ENCODE peak calls at places on chromosomes 2 and 18, in nine cellular contexts. H is right lobe of liver; R is hepatocyte; Y is right atrium auricular region; P is astrocyte; T is stomach; E is OCI-LY7; O is CD8-positive, alpha-beta memory T cell; I is CD4-positive, alpha-beta T cell. Z is an unnamed sample. For H3K9me3, the result is how much of the 10 kb centered on the place peaks cover.

GRCh38 chr18:60347526-60348045 is 25.0 kb downstream of the MC4R start:
- DNase-seq in T (no peak), I (no peak), E (no peak), R (no peak), P (peak), Y (no peak), H (no peak), O (no peak), Z (no peak)

GRCh38 chr18:59987102-59987501 is 87.3 kb downstream of the PMAIP1 start:
- DNase-seq in Y (no peak), P (no peak), H (no peak), E (no peak), R (no peak), O (no peak), I (no peak), T (no peak), Z (no peak)

GRCh38 chr2:47118581-47118980 is 36.5 kb downstream of the STPG4 start:
- DNase-seq in O (no peak), I (no peak), P (no peak), R (no peak), H (no peak), T (no peak), Y (no peak), E (no peak), Z (no peak)

GRCh38 chr18:7272268-7273049 is 41.6 kb downstream of the LRRC30 start:
- DNase-seq in I (no peak), R (peak), Y (peak), P (peak), E (no peak), H (peak), T (peak), O (no peak), Z (no peak)

GRCh38 chr2:230557056-230557455 is 141.1 kb downstream of the SP100 start:
- DNase-seq in H (no peak), T (no peak), O (no peak), I (no peak), R (no peak), E (no peak), P (no peak), Y (no peak), Z (no peak)

GRCh38 chr2:16817305-16818202 is 151.9 kb upstream of the CYRIA start:
- DNase-seq in P (no peak), Y (no peak), E (no peak), R (no peak), I (no peak), T (no peak), O (no peak), H (no peak), Z (no peak)

GRCh38 chr2:8135051-8135675 is 546.7 kb upstream of the ID2 start:
- DNase-seq in E (no peak), H (no peak), P (no peak), I (no peak), O (no peak), T (no peak), R (peak), Y (peak), Z (no peak)

GRCh38 chr2:42888321-42888720 is 95.9 kb upstream of the HAAO start:
- DNase-seq in Y (no peak), H (no peak), T (no peak), O (no peak), R (no peak), I (no peak), P (peak), E (no peak), Z (no peak)

GRCh38 chr2:111028720-111029119 is 92.0 kb upstream of the BCL2L11 start:
- DNase-seq in T (peak), O (no peak), R (no peak), Y (peak), E (peak), P (no peak), H (no peak), I (no peak), Z (no peak)

GRCh38 chr18:2304378-2305175 is 266.7 kb downstream of the METTL4 start:
- DNase-seq in T (no peak), E (no peak), R (no peak), O (no peak), I (no peak), H (no peak), Y (no peak), P (peak), Z (no peak)

GRCh38 chr2:207813942-207814341 is 44.2 kb upstream of the FZD5 start:
- DNase-seq in Y (no peak), H (no peak), R (no peak), P (no peak), E (no peak), O (no peak), I (no peak), T (no peak), Z (no peak)

GRCh38 chr2:68341583-68341982 is 21.8 kb upstream of the CNRIP1 start:
- DNase-seq in R (no peak), T (no peak), O (no peak), Y (no peak), E (no peak), I (no peak), P (no peak), H (no peak), Z (no peak)

GRCh38 chr2:120245933-120246332 is 6.7 kb upstream of the RALB start:
- DNase-seq in H (no peak), P (no peak), Y (no peak), T (no peak), R (no peak), O (no peak), E (no peak), I (no peak), Z (no peak)

GRCh38 chr2:172624996-172625395 is 69.1 kb downstream of the PDK1 start:
- DNase-seq in H (no peak), E (no peak), I (no peak), P (peak), T (no peak), O (no peak), Y (no peak), R (no peak), Z (no peak)

GRCh38 chr18:79503891-79504475 is 108.3 kb downstream of the NFATC1 start:
- DNase-seq in R (no peak), T (no peak), P (no peak), Y (no peak), H (peak), I (no peak), E (no peak), O (no peak), Z (no peak)

GRCh38 chr2:226862623-226863022 is 26.8 kb downstream of the RHBDD1 start:
- DNase-seq in H (no peak), E (peak), I (no peak), O (no peak), T (no peak), Y (no peak), R (no peak), P (no peak), Z (no peak)

GRCh38 chr2:79832540-79833234 is 319.8 kb downstream of the CTNNA2 start:
- DNase-seq in R (no peak), E (no peak), O (no peak), T (no peak), Y (no peak), P (peak), I (no peak), H (no peak), Z (no peak)

GRCh38 chr2:64607381-64607780 is 46.3 kb downstream of the SERTAD2 start:
- DNase-seq in E (no peak), Y (no peak), H (no peak), T (no peak), P (no peak), O (no peak), R (no peak), I (no peak), Z (no peak)

GRCh38 chr2:101362777-101363176 is 24.5 kb downstream of the CREG2 start:
- DNase-seq in I (no peak), P (no peak), Y (no peak), H (no peak), T (no peak), R (no peak), O (no peak), E (no peak), Z (no peak)

GRCh38 chr2:189203177-189203799 is 23.7 kb upstream of the COL5A2 start:
- DNase-seq in Y (no peak), E (no peak), P (no peak), H (no peak), O (no peak), I (no peak), R (no peak), T (no peak), Z (no peak)

GRCh38 chr18:46271488-46271887 is 167.3 kb downstream of the HAUS1 start:
- DNase-seq in Y (no peak), E (no peak), O (no peak), I (no peak), T (no peak), R (no peak), P (no peak), H (no peak), Z (no peak)

GRCh38 chr2:127064642-127065250 is 42.2 kb downstream of the BIN1 start:
- DNase-seq in R (peak), T (peak), I (no peak), P (peak), H (peak), O (peak), Y (peak), E (no peak), Z (no peak)

GRCh38 chr18:79614211-79615028 is 65.2 kb upstream of the CTDP1 start:
- DNase-seq in P (no peak), Y (no peak), T (no peak), R (no peak), E (no peak), O (no peak), I (no peak), H (peak), Z (no peak)

GRCh38 chr18:13868501-13869271 is 44.7 kb downstream of the MC5R start:
- DNase-seq in I (no peak), E (no peak), R (no peak), O (no peak), T (no peak), H (no peak), P (no peak), Y (no peak), Z (no peak)

GRCh38 chr18:61336766-61337165 is 3.5 kb downstream of the CDH20 start:
- DNase-seq in E (no peak), R (no peak), I (no peak), Y (no peak), T (no peak), O (no peak), H (no peak), P (no peak), Z (no peak)

GRCh38 chr2:119011162-119011909 is 69.3 kb downstream of the MARCO start:
- DNase-seq in O (no peak), T (peak), E (no peak), R (peak), Y (no peak), H (peak), I (no peak), P (peak), Z (no peak)

GRCh38 chr2:230358305-230358704 is 31.3 kb downstream of the SP140L start:
- DNase-seq in O (no peak), T (no peak), H (no peak), R (no peak), P (peak), I (no peak), Y (no peak), E (no peak), Z (no peak)

GRCh38 chr2:17303054-17303453 is 215.2 kb downstream of the RAD51AP2 start:
- DNase-seq in P (peak), I (no peak), R (no peak), T (no peak), H (no peak), O (no peak), E (no peak), Y (no peak), Z (no peak)

GRCh38 chr2:63661076-63661475 is 72.3 kb downstream of the MDH1 start:
- DNase-seq in O (no peak), E (no peak), R (peak), T (no peak), P (peak), I (no peak), H (no peak), Y (no peak), Z (no peak)

GRCh38 chr2:149224458-149224857 is 105.9 kb upstream of the LYPD6 start:
- DNase-seq in Y (no peak), P (no peak), E (no peak), T (peak), I (no peak), R (no peak), H (no peak), O (no peak), Z (no peak)

DNA sequence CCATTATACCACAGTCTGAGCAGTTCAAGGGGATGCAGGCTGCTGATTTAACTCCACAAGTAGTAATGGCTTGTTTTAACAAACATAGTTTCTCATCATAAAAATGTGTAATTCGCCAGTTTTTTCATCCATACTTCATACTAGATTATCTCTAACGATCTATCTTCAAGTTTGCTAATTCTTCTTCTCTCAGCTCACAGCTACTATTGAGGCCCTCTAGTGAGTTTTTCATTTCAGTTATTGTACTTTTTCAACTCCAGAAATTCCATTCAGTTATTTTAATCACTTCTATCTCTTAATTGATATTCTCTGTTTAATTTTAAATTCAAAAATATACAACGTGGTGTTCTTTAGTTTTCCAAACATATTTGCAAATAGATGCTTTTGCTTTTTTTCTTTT is 20.1 kb upstream of the TMEM87B start:
- DNase-seq in I (no peak), T (no peak), E (no peak), P (no peak), H (no peak), Y (no peak), R (no peak), O (no peak), Z (no peak)
- H3K9me3 ChIP-seq in I (under half), T (under half), E (under half), P (under half), H (under half), Y (under half), R (under half), O (under half), Z (under half)

DNA sequence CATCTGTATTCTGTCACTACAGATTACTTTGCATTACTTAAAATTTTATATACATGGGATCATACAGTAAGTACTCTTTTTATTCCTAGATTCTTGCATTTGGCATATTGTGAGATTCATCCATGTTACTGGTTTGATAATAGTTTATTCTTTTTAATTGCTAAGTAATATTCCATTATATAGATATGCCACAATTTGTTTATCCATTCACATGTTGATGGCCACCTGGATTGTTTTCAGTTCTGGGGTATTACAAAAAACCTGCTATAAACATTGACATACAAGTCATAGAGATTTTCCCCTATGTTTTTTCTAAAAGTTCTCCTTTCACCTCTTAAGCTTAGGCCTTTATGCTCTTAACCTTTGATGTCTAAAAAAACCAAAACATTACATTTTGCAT is 87.0 kb downstream of the ATAD2B start:
- DNase-seq in O (no peak), Y (no peak), E (no peak), H (no peak), I (no peak), T (no peak), R (no peak), P (no peak), Z (no peak)
- H3K9me3 ChIP-seq in O (under half), Y (under half), E (under half), H (under half), I (under half), T (under half), R (under half), P (under half), Z (under half)

GRCh38 chr2:39356922-39357639 is 80.0 kb downstream of the MAP4K3 start:
- DNase-seq in P (no peak), O (no peak), R (no peak), I (no peak), T (no peak), Y (no peak), E (no peak), H (no peak), Z (no peak)

GRCh38 chr2:39359453-39360038 is 77.5 kb downstream of the MAP4K3 start:
- DNase-seq in E (peak), T (no peak), Y (no peak), I (no peak), P (no peak), O (no peak), R (no peak), H (no peak), Z (no peak)

GRCh38 chr2:39361511-39361910 is 75.6 kb downstream of the MAP4K3 start:
- DNase-seq in T (no peak), I (no peak), R (no peak), H (no peak), Y (no peak), O (no peak), E (no peak), P (no peak), Z (no peak)

GRCh38 chr2:39368376-39368775 is 68.7 kb downstream of the MAP4K3 start:
- DNase-seq in O (no peak), R (no peak), H (no peak), P (no peak), Y (no peak), T (no peak), I (no peak), E (no peak), Z (no peak)

DNA sequence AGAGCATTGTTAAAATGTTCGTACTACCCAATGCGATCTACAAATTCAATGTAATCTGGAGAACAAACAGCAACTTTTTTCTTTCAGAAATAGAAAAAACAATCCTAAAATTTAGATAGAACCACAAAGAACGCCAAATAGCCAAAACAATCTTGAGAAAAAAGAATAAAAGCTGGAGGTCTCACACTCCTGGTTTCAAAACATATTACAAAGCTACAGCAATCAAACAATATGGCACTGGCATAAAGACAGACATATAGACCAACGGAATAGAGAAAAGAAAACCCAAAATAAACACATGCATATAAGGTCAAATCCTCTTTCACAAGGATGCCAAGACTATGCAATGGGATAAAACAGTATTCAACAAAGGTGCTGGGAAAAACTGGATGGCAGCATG is 74.5 kb downstream of the MAP4K3 start:
- DNase-seq in E (no peak), I (no peak), H (no peak), O (no peak), Y (no peak), R (no peak), T (no peak), P (no peak), Z (no peak)
- H3K9me3 ChIP-seq in E (under half), I (under half), H (under half), O (under half), Y (under half), R (under half), T (under half), P (under half), Z (under half)

DNA sequence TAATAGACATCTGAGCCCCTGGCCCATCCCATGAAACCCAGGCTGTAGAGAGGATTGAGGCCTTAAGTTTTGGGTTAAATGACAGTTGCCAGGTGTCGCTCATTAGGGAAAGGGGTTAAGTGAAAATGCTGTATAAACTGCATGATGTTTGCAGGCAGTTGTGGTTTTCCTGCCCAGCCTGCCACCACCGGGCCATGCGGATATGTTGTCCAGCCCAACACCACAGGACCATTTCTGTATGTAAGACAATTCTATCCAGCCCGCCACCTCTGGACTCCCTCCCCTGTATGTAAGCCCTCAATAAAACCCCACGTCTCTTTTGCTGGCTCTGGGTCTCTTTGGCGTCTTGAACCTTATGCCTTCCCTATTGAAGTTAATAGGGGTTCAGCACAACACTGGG is 110.7 kb downstream of the XRCC5 start:
- DNase-seq in T (no peak), Y (no peak), H (no peak), E (no peak), O (no peak), R (no peak), P (no peak), I (no peak), Z (no peak)
- H3K9me3 ChIP-seq in T (under half), Y (under half), H (under half), E (under half), O (under half), R (under half), P (under half), I (under half), Z (under half)

DNA sequence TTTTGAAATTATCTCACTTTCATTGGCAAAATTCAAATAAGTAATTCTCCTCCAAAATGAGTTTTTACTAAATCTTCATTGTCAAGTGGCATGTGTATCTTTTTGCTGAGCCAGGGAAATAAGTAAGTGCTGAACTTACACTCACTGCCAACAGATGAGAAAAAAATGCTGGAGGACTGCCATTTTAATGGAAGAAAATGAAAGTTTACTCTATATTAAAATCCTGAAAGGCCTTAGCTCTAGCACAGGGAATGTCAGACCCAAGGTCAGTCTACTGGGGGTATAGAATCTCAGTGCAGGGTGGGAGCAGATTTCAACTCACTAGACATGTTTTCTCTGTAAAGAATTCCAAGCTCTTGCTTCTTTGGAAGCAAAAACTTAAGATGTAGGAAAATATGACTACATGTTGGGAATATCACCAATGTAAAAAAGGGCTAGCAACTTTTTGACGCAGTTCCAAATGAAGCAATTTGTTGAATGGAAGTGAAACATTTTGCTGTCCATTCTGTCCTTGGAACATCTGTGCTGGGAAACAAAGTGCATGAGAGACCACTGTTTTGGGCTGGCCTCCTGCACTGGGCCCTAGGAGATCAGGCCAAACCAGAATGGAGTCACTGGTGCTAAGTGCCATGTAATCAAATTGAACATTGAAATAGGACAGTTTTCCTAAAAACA is 126.9 kb downstream of the ST6GAL2 start:
- DNase-seq in Y (no peak), O (no peak), T (no peak), R (no peak), H (no peak), E (no peak), P (no peak), I (no peak), Z (no peak)
- H3K9me3 ChIP-seq in Y (under half), O (under half), T (under half), R (under half), H (under half), E (under half), P (under half), I (under half), Z (under half)